ENCODE peak calls at places on chromosomes 13 and 19, in four cellular contexts. O is A549, T is vagina, J is fibroblast of lung. M is an unnamed sample. For H3K9me3, the result is how much of the 10 kb centered on the place peaks cover.

GRCh38 chr19:16605552-16605951 is 22.5 kb downstream of the MED26 start:
- DNase-seq in O (no peak), T (no peak), J (no peak), M (no peak)

GRCh38 chr19:7636691-7637373 is at the start of gene STXBP2:
- DNase-seq in O (peak), T (no peak), J (no peak), M (no peak)

GRCh38 chr13:106036870-106037269 is 498.6 kb downstream of the EFNB2 start:
- DNase-seq in O (peak), T (no peak), J (no peak), M (no peak)

GRCh38 chr13:99399623-99399974 is 92.4 kb upstream of the GPR183 start:
- DNase-seq in O (no peak), T (no peak), J (no peak), M (no peak)

GRCh38 chr13:67771106-67771505 is 541.0 kb upstream of the PCDH9 start:
- DNase-seq in O (no peak), T (no peak), J (no peak), M (no peak)

GRCh38 chr13:90105881-90106496 is 1241.5 kb upstream of the MIR17HG start:
- DNase-seq in O (no peak), T (no peak), J (peak), M (no peak)

GRCh38 chr13:106797081-106797640 is 229.2 kb upstream of the ARGLU1 start:
- DNase-seq in O (no peak), T (no peak), J (no peak), M (no peak)

GRCh38 chr13:112032186-112032835 is 34.6 kb upstream of the SOX1 start:
- DNase-seq in O (no peak), T (no peak), J (no peak), M (no peak)

GRCh38 chr19:30669329-30670010 is 297.3 kb downstream of the ZNF536 start:
- DNase-seq in O (peak), T (no peak), J (peak), M (no peak)

GRCh38 chr13:25168800-25169199 is 3.3 kb downstream of the AMER2 start:
- DNase-seq in O (no peak), T (no peak), J (no peak), M (no peak)

GRCh38 chr19:50326101-50326664 is 3.0 kb downstream of the KCNC3 start:
- DNase-seq in O (no peak), T (no peak), J (no peak), M (no peak)

GRCh38 chr19:5765220-5765619 is 19.3 kb downstream of the PRR22 start:
- DNase-seq in O (no peak), T (no peak), J (no peak), M (no peak)

GRCh38 chr19:39951686-39952085 is 17.3 kb upstream of the FCGBP start:
- DNase-seq in O (peak), T (no peak), J (peak), M (no peak)

GRCh38 chr13:44142911-44143665 is 230.5 kb upstream of the SERP2 start:
- DNase-seq in O (peak), T (no peak), J (no peak), M (no peak)

DNA sequence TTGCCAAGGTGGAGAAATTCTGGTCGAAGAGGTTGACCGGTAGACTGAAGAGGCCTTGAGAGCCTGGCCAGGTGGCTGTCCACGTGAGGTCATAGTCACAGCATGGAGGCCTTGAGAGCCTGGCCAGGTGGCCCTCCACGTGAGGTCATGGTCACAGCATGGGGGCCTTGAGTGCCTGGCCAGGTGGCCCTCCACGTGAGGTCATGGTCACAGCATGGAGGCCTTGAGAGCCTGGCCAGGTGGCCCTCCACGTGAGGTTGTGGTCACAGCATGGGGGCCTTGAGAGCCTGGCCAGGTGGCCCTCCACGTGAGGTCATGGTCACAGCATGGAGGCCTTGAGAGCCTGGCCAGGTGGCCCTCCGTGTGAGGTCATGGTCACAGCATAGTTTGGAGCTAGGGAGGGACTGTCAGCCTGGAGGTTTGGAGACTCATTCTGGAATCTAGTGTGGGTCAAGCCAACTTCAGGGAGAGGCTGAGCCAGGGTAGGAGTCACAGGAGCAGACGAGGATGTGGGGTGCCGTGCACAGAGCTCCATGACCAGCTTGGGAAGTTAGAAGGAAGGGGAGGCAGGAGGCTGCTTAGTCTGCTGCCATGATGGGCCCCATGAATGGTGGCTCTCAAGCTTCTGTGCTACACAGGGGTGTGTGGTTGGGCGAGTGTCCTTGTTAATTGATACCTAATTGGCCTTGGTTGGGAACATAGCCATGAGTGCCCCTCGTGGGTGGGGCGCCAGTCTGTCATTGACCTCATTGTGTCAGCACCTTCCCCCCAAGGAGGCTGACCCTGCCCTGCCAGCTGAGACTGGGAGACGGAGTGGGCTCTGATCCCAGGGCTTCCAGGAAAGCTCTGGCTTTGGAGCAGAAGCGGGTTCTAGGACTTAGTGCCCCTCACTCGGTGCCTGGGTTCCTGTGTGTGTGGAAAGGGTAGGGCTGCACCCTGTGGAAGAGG is 4.0 kb downstream of the LENG9 start:
- DNase-seq in O (no peak), T (no peak), J (no peak), M (no peak)
- H3K27ac ChIP-seq in O (no peak), T (no peak), J (peak), M (no peak)

DNA sequence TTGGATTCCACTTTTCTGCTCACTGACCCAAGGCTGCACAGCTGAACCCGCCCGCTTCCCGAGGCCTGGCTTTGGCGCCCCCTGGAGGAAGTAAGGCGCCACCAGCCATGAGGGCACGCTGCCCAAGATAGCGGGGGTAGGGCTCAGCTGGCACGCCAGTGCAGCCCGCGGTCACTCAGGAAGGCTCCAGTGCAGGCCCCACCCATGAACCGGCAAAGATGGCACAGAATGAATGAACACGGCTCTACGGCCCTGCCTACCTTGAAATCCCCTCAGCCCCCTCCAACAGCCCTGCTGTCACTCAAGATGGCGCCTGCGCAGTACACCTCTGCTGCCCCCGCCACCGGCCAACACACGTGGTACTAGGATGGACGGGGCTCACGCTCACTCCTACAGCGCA is 3.0 kb downstream of the PEG3 start:
- DNase-seq in O (no peak), T (no peak), J (peak), M (no peak)
- H3K9me3 ChIP-seq in O (half or more), T (under half), J (under half), M (half or more)

DNA sequence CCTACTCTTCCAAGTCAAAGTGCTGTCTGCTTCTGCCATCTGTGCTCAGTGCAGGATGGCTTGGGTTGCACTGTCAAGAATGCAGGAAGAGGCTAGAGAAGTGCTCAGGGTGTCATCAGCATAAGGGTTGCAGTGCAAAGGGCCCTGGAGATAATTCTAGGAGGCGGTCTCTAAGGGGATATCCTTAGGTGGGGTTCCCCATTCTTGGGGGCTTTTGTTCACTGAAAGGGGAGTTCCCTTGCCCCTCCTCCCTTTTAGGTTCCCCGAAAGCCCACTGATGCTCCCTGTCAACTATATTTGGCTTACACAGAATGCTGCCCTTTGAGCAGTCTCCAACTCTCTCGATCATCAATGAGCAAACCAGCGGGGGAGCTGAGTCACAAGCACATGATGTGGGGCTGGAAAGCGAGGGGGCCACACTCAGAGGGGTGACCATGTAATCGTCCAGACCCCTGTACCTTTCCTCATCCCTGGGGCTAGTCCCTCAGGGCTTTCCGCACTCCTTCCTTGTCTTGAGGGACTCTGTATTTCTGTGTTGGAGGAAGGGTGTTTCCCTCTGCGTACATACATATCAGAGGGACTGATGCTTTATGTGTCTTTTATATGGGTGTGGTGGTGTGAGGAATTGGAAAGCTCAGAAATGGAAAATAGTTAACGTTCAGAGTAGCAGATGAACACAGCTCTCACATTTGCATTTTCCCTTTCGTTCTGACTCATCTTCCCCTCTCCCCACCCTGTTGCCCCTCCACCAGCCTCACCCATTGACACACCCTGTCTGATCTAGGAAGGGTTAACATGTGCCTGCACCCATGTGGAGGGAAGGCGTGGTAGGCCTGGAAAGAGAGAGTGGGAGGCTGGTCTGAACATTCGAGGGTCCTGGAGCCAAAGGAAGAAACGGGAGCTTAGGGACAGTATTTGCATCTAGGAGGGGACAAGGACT is 6.7 kb downstream of the ZBTB32 start:
- DNase-seq in O (no peak), T (no peak), J (no peak), M (no peak)
- H3K27ac ChIP-seq in O (no peak), T (no peak), J (no peak), M (no peak)

GRCh38 chr19:55801416-55801815 is 30.4 kb downstream of the NLRP11 start:
- DNase-seq in O (no peak), T (no peak), J (no peak), M (no peak)

GRCh38 chr19:55802281-55802680 is 29.5 kb downstream of the NLRP11 start:
- DNase-seq in O (no peak), T (no peak), J (no peak), M (no peak)
- H3K9me3 ChIP-seq in O (under half), T (under half), J (under half), M (under half)

DNA sequence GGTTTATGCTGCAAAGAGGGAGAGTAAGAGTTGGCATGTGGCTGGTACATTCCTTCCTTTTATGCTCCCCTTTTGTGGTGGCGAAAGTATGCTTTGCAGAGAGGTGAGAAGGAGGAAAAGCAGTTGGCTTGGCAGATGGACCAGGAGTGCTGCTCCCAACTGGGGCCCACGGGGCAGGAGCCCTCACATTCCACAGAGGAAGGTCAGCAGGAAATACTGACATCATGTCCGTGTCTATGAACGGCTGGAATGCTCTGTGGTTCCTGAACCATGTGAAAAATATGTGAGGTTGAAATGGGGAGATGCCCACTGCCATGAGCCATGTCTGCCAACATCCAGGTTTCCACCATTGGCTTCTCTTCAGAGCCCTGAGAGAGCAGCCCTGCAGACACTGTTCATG is 33.3 kb upstream of the GAS6 start:
- DNase-seq in O (peak), T (no peak), J (peak), M (peak)
- H3K27ac ChIP-seq in O (no peak), T (no peak), J (peak), M (peak)

DNA sequence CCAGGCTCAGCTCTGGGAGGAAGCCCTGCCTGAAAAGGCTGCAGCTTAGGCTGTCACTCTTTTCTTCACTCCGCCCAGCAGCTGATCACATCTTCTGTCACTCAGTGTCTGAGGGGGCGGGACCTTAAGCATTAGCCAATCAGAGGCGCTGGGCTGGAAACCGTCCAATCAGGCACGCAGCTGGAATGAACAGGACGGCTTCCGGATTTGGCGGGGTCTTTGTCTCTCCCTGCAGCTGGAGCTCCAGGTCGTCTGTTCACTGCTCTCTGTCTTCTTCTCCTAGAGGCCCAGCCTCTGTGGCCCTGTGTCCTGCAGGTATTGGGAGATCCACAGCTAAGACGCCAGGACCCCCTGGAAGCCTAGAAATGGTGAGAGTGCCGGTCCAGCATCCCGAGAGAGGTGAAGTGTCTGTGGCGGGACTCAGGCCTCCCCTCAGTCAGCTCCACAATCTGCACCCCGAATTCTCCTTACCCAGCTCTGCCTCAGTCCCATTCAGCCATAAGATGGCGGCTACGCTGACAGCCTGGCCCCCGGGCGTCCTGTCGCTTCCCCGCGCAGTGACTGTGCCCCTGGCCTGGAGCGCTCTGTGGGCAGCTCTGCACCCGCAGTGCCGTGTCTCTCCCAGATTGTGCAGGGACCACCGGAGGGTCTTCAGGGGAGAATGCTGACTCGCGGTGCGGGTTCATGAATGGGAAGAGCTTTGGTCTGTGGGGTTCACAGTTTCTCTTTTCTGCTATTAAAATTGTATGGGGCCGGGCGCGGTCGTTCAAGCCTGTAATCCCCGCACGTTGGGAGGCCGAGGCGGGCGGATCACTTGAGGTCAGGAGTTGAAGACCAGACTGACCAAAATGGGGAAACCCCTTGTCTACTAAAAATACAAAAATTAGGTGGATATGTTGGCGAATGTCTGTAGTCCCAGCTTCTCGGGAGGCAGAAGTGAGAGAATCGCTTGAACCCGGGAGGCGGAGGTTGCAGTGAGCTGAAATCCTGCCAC is at the start of gene ZNF66:
- DNase-seq in O (peak), T (peak), J (peak), M (peak)
- H3K9me3 ChIP-seq in O (under half), T (under half), J (under half), M (under half)

GRCh38 chr19:55407625-55408319 is at the start of gene UBE2S:
- DNase-seq in O (peak), T (peak), J (peak), M (peak)

GRCh38 chr19:55406091-55406868 is 1.3 kb downstream of the UBE2S start:
- DNase-seq in O (no peak), T (no peak), J (no peak), M (no peak)

GRCh38 chr19:55406869-55407624 is 541 bp downstream of the UBE2S start:
- DNase-seq in O (no peak), T (no peak), J (peak), M (no peak)

GRCh38 chr19:55408320-55408836 is 790 bp upstream of the UBE2S start:
- DNase-seq in O (no peak), T (no peak), J (no peak), M (no peak)

GRCh38 chr19:55410168-55410567 is 2.6 kb upstream of the UBE2S start:
- DNase-seq in O (no peak), T (no peak), J (no peak), M (no peak)
- H3K27ac ChIP-seq in O (no peak), T (no peak), J (no peak), M (no peak)

DNA sequence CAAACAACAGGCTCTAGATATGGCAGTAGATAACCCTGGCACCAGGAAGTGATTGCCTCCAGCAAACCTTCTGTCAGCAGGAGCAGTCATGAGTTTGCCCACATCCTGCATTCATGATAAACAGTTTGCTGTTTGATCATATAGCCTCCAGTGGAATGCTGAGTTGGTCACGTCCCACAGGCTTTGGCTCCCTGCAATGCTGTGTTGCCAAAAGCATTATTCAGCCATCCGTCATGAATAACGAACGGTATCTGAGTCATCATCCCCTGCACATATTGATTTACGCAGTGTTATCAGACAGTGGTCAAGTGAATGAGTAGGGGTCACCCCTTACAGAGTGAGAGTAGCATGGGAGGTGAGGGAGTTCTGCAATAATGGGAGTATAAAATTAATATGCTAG is 21.9 kb upstream of the ZNF432 start:
- DNase-seq in O (no peak), T (no peak), J (peak), M (no peak)
- H3K9me3 ChIP-seq in O (half or more), T (half or more), J (under half), M (under half)